ENCODE peak calls at places on chromosomes 4 and X, in five cellular contexts. H, A, T, Z and Q are unnamed samples. For H3K4me1, the result is how much of the 10 kb centered on the place peaks cover.

GRCh38 chrX:131841496-131842410 is 181.3 kb upstream of the STK26 start:
- DNase-seq in H (peak), A (peak), T (no peak), Z (peak), Q (peak)

GRCh38 chr4:165383757-165384156 is 4.9 kb downstream of the CPE start:
- DNase-seq in H (no peak), A (no peak), T (no peak), Z (no peak), Q (no peak)

GRCh38 chr4:147134536-147135210 is 189.0 kb upstream of the TTC29 start:
- DNase-seq in H (no peak), A (no peak), T (no peak), Z (peak), Q (no peak)

GRCh38 chrX:102599950-102600579 is 750 bp downstream of the ARMCX5 start:
- DNase-seq in H (no peak), A (no peak), T (no peak), Z (peak), Q (no peak)

GRCh38 chrX:154000051-154000450 is 19.7 kb downstream of the IRAK1 start:
- DNase-seq in H (no peak), A (no peak), T (no peak), Z (no peak), Q (no peak)

GRCh38 chr4:4912155-4912554 is 52.7 kb downstream of the MSX1 start:
- DNase-seq in H (no peak), A (no peak), T (no peak), Z (no peak), Q (no peak)

GRCh38 chr4:145840162-145840768 is 98.4 kb downstream of the ZNF827 start:
- DNase-seq in H (peak), A (no peak), T (no peak), Z (peak), Q (peak)

GRCh38 chrX:23286731-23287130 is 47.9 kb upstream of the PTCHD1 start:
- DNase-seq in H (no peak), A (no peak), T (no peak), Z (no peak), Q (no peak)

GRCh38 chr4:124414641-124415040 is 297.9 kb downstream of the ANKRD50 start:
- DNase-seq in H (no peak), A (no peak), T (no peak), Z (peak), Q (no peak)

GRCh38 chr4:82901129-82901718 is 689 bp downstream of the THAP9 start:
- DNase-seq in H (no peak), A (no peak), T (no peak), Z (no peak), Q (no peak)

GRCh38 chrX:154325541-154325940 is 29.9 kb downstream of the TKTL1 start:
- DNase-seq in H (no peak), A (no peak), T (no peak), Z (peak), Q (no peak)

GRCh38 chr4:127782025-127782274 is 172 bp upstream of the HSPA4L start:
- DNase-seq in H (peak), A (peak), T (peak), Z (peak), Q (peak)

GRCh38 chrX:95505721-95506120 is 1178.9 kb upstream of the DIAPH2 start:
- DNase-seq in H (no peak), A (no peak), T (no peak), Z (no peak), Q (no peak)

GRCh38 chr4:108592674-108592986 is 27.7 kb upstream of the RPL34 start:
- DNase-seq in H (no peak), A (no peak), T (no peak), Z (no peak), Q (no peak)

GRCh38 chr4:153513596-153513995 is 47.4 kb downstream of the TMEM131L start:
- DNase-seq in H (no peak), A (no peak), T (no peak), Z (peak), Q (no peak)

GRCh38 chrX:153635788-153636668 is 11.0 kb upstream of the DUSP9 start:
- DNase-seq in H (peak), A (peak), T (peak), Z (no peak), Q (peak)

GRCh38 chr4:74109894-74110605 is 11.1 kb upstream of the CXCL2 start:
- DNase-seq in H (peak), A (no peak), T (no peak), Z (peak), Q (no peak)

GRCh38 chrX:39734174-39734776 is 363.5 kb downstream of the BCOR start:
- DNase-seq in H (no peak), A (no peak), T (no peak), Z (no peak), Q (no peak)

GRCh38 chr4:15736514-15737050 is 33.7 kb downstream of the BST1 start:
- DNase-seq in H (no peak), A (no peak), T (no peak), Z (no peak), Q (no peak)

GRCh38 chrX:53479295-53479694 is 45.1 kb upstream of the HSD17B10 start:
- DNase-seq in H (no peak), A (no peak), T (no peak), Z (no peak), Q (peak)

GRCh38 chrX:68693481-68694410 is 46.3 kb downstream of the STARD8 start:
- DNase-seq in H (no peak), A (peak), T (peak), Z (peak), Q (peak)

GRCh38 chr4:109359040-109359646 is 56.7 kb upstream of the COL25A1 start:
- DNase-seq in H (no peak), A (no peak), T (no peak), Z (no peak), Q (no peak)

GRCh38 chrX:39960219-39960618 is 137.5 kb downstream of the BCOR start:
- DNase-seq in H (no peak), A (peak), T (no peak), Z (no peak), Q (no peak)

GRCh38 chr4:61041527-61041926 is 158.6 kb upstream of the ADGRL3 start:
- DNase-seq in H (no peak), A (no peak), T (no peak), Z (no peak), Q (no peak)

GRCh38 chr4:9971711-9972110 is 49.6 kb downstream of the SLC2A9 start:
- DNase-seq in H (no peak), A (no peak), T (no peak), Z (no peak), Q (no peak)

GRCh38 chr4:143375326-143376073 is 38.8 kb downstream of the GAB1 start:
- DNase-seq in H (no peak), A (no peak), T (peak), Z (no peak), Q (peak)

GRCh38 chr4:100017627-100018310 is 67.7 kb upstream of the H2AZ1 start:
- DNase-seq in H (no peak), A (no peak), T (no peak), Z (no peak), Q (no peak)

GRCh38 chr4:101400096-101400495 is 52.8 kb upstream of the PPP3CA start:
- DNase-seq in H (no peak), A (no peak), T (no peak), Z (peak), Q (no peak)

GRCh38 chr4:112274959-112275358 is 10.7 kb downstream of the TIFA start:
- DNase-seq in H (no peak), A (no peak), T (no peak), Z (no peak), Q (no peak)

GRCh38 chr4:37132351-37132989 is 112.1 kb upstream of the NWD2 start:
- DNase-seq in H (no peak), A (no peak), T (no peak), Z (no peak), Q (no peak)
- TF ChIP-seq CTCF in H (no peak), A (no peak), T (no peak), Z (no peak), Q (no peak)

GRCh38 chr4:2796261-2797187 is 3.6 kb downstream of the SH3BP2 start:
- DNase-seq in H (no peak), A (no peak), T (peak), Z (no peak), Q (peak)
- H3K4me1 ChIP-seq in H (half or more), A (under half), T (half or more), Z (under half), Q (half or more)

GRCh38 chr4:12615822-12616221 is 868.3 kb downstream of the RAB28 start:
- DNase-seq in H (no peak), A (no peak), T (no peak), Z (no peak), Q (no peak)
- TF ChIP-seq CTCF in H (no peak), A (no peak), T (no peak), Z (no peak), Q (no peak)

DNA sequence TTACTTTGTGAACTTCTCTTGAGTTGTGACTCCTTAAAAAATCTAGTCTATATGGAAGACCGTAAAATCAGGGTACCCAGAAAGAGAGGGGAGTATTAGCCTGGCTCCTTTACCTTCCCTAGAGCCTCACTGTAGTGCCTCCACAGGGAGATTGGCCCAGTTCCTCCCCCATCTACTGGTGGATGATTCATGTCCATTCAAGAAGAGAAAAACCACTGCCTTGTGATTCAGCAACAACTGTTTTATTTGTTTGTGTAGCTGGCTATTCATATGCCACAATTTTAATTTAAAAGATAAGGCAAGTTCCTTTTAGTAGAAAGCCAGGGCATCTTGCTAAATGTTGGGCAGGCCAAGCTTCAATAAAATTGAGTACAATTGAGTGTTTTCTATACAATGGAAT is 221.8 kb upstream of the KCNIP4 start:
- DNase-seq in H (no peak), A (no peak), T (no peak), Z (peak), Q (no peak)
- H3K4me1 ChIP-seq in H (under half), A (under half), T (under half), Z (under half), Q (under half)

DNA sequence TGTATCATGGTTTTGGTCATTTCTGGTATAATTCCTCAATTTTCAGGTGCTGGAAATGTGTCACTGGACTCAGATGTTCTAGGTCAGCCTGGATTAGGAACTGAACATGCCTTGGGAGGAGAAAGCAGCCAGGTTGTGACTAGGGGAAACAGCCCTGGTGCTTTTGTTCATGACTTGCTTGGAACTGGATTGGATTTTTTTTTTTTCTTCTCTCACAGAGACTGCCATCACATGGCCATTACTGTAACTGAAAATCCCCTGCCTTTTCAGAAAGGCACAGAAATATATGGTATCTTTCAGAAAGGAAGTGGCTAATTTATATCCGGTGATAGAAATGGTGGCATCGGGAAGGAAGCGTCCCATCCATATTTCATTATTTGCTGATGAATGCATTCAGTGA is 34.6 kb downstream of the SEPTIN11 start:
- DNase-seq in H (no peak), A (peak), T (no peak), Z (peak), Q (no peak)
- TF ChIP-seq CTCF in H (peak), A (peak), T (no peak), Z (peak), Q (peak)

GRCh38 chr4:86975927-86976326 is 41.1 kb downstream of the AFF1 start:
- DNase-seq in H (no peak), A (no peak), T (no peak), Z (no peak), Q (no peak)

GRCh38 chr4:86976801-86977485 is 42.1 kb downstream of the AFF1 start:
- DNase-seq in H (no peak), A (no peak), T (no peak), Z (no peak), Q (no peak)

GRCh38 chr4:86980230-86980629 is 45.4 kb downstream of the AFF1 start:
- DNase-seq in H (no peak), A (no peak), T (no peak), Z (no peak), Q (no peak)

GRCh38 chr4:86978709-86979108 is 43.9 kb downstream of the AFF1 start:
- DNase-seq in H (no peak), A (no peak), T (no peak), Z (no peak), Q (no peak)

GRCh38 chr4:86977621-86978184 is 42.9 kb downstream of the AFF1 start:
- DNase-seq in H (peak), A (no peak), T (no peak), Z (peak), Q (no peak)
- H3K4me1 ChIP-seq in H (under half), A (under half), T (under half), Z (under half), Q (under half)

DNA sequence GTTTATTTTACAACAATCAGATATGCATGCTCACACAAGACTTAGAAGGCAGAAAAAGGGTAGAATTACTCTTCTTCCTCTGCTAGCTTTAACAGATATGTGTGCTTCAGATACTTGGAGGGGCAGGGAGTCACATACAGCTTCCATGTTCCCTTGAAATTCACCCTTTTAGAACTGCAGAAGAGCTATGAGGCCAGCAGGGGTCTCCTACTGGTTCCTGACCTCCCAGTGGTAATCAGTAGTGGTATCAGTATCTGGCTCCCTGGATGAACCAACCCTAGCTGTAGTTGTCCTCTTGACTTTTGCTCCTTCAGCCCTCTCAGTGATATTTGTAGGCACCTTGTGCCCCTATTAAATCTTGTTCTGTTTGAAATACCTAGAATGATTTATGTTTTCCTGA is 81.5 kb downstream of the RCHY1 start:
- DNase-seq in H (peak), A (no peak), T (no peak), Z (peak), Q (peak)
- TF ChIP-seq CTCF in H (no peak), A (no peak), T (no peak), Z (peak), Q (peak)

DNA sequence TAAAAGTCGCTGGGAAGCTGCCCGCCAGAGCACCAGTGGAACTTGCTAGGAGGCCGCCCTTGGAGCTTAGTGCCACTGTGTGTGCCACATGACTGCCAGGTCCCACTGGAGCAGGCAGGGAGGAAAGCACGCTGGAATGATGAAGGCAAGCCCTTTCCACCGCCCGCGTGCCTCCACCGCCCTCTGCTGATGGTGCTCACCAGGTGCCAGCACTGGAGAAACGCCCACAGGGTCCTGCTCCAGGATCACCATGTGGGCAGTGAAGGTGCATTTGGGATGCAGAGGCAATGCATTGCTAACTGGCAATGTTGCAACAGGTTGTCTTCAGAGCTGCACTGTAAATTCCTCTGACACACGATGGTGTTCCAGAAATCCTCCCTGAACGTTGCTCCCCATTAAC is 76.3 kb downstream of the SHROOM2 start:
- DNase-seq in H (peak), A (no peak), T (no peak), Z (no peak), Q (no peak)
- H3K4me1 ChIP-seq in H (under half), A (under half), T (under half), Z (under half), Q (under half)